ENCODE peak calls at places on chromosomes 13 and 19, in five cellular contexts. V, E, D, H and I are unnamed samples.

GRCh38 chr13:99564389-99564788 is 63.1 kb downstream of the TM9SF2 start:
- DNase-seq in V (no peak), E (no peak), D (no peak), H (no peak), I (no peak)

GRCh38 chr19:2962018-2962670 is 15.2 kb upstream of the TLE6 start:
- DNase-seq in V (no peak), E (no peak), D (no peak), H (peak), I (peak)

GRCh38 chr19:18274776-18275356 is 614 bp upstream of the IQCN start:
- DNase-seq in V (no peak), E (peak), D (peak), H (no peak), I (no peak)

GRCh38 chr19:15144046-15144646 is 36.9 kb downstream of the SYDE1 start:
- DNase-seq in V (no peak), E (no peak), D (no peak), H (no peak), I (no peak)

GRCh38 chr13:35481777-35482176 is 5.3 kb upstream of the MAB21L1 start:
- DNase-seq in V (no peak), E (no peak), D (no peak), H (no peak), I (no peak)

GRCh38 chr19:15836345-15836594 is 20.8 kb upstream of the OR10H1 start:
- DNase-seq in V (no peak), E (no peak), D (no peak), H (no peak), I (no peak)

GRCh38 chr13:93318538-93318937 is 91.9 kb downstream of the GPC6 start:
- DNase-seq in V (no peak), E (no peak), D (no peak), H (no peak), I (no peak)

GRCh38 chr19:55333870-55334269 is 5.8 kb upstream of the KMT5C start:
- DNase-seq in V (no peak), E (peak), D (no peak), H (no peak), I (no peak)

GRCh38 chr13:46753137-46753536 is 43.8 kb downstream of the ESD start:
- DNase-seq in V (no peak), E (no peak), D (no peak), H (no peak), I (no peak)

GRCh38 chr19:15378529-15379082 is 981 bp downstream of the AKAP8 start:
- DNase-seq in V (no peak), E (peak), D (no peak), H (peak), I (peak)